ENCODE peak calls at places on chromosomes 12 and 14, in seven cellular contexts. D is HCT116, H is A549, T is HepG2, Y is IMR-90, U is H1, R is GM12878. K is an unnamed sample.
A peak's percentile ranks its signal among the peaks of the same experiment; 100 is the strongest.

GRCh38 chr12:22729898-22730443 is 105.0 kb downstream of the ETNK1 start:
- DNase-seq in R (no peak), U (no peak), H (no peak), Y (peak; percentile 80), D (no peak), T (no peak), K (no peak)

GRCh38 chr12:115691123-115691522 is 586.4 kb downstream of the MED13L start:
- DNase-seq in T (no peak), Y (no peak), H (no peak), R (no peak), U (no peak), D (peak; percentile 16), K (no peak)

GRCh38 chr12:14554281-14555008 is 13.2 kb downstream of the PLBD1 start:
- DNase-seq in R (no peak), Y (no peak), H (peak; percentile 42), U (no peak), T (no peak), D (peak; percentile 13), K (peak; percentile 44)

GRCh38 chr12:104317538-104318210 is 14.1 kb downstream of the EID3 start:
- DNase-seq in H (peak; percentile 41), R (no peak), D (no peak), U (no peak), Y (no peak), T (no peak), K (no peak)

GRCh38 chr12:112985655-112986290 is 7.5 kb downstream of the OAS2 start:
- DNase-seq in U (no peak), H (no peak), D (no peak), R (no peak), T (no peak), Y (no peak), K (no peak)

GRCh38 chr12:116138781-116139180 is 138.7 kb downstream of the MED13L start:
- DNase-seq in T (no peak), Y (no peak), H (no peak), U (no peak), R (no peak), D (no peak), K (no peak)

GRCh38 chr14:79702197-79702596 is 509.1 kb downstream of the DIO2 start:
- DNase-seq in Y (peak; percentile 57), D (no peak), H (no peak), U (no peak), R (no peak), T (no peak), K (no peak)

GRCh38 chr14:49173765-49174373 is 412.3 kb downstream of the RPS29 start:
- DNase-seq in H (peak; percentile 77), Y (peak; percentile 69), R (peak; percentile 27), U (peak; percentile 84), T (peak; percentile 63), D (peak; percentile 63), K (peak; percentile 17)

GRCh38 chr14:70788893-70789292 is 20.4 kb downstream of the MAP3K9 start:
- DNase-seq in R (no peak), H (no peak), T (no peak), U (no peak), Y (no peak), D (no peak), K (no peak)

GRCh38 chr12:6868211-6869048 is 1.1 kb downstream of the TPI1 start:
- DNase-seq in Y (peak; percentile 29), D (no peak), T (no peak), U (peak; percentile 52), H (no peak), R (no peak), K (peak; percentile 13)

GRCh38 chr12:76216585-76217472 is 131.4 kb downstream of the BBS10 start:
- DNase-seq in H (no peak), D (no peak), T (no peak), U (no peak), Y (no peak), R (no peak), K (no peak)

GRCh38 chr12:49091836-49092085 is 2.8 kb downstream of the DHH start:
- DNase-seq in H (no peak), T (no peak), R (no peak), Y (peak; percentile 43), U (no peak), D (no peak), K (no peak)

GRCh38 chr14:105136401-105137322 is 31.9 kb downstream of the JAG2 start:
- DNase-seq in U (peak; percentile 45), T (no peak), Y (no peak), R (no peak), D (no peak), H (no peak), K (no peak)

GRCh38 chr12:109696485-109697269 is 16.9 kb upstream of the FAM222A start:
- DNase-seq in U (no peak), H (no peak), T (peak; percentile 36), R (no peak), Y (peak; percentile 16), D (no peak), K (peak; percentile 50)

GRCh38 chr12:116591608-116592115 is 32.5 kb downstream of the MAP1LC3B2 start:
- DNase-seq in T (no peak), Y (peak; percentile 76), D (no peak), U (no peak), R (no peak), H (no peak), K (no peak)

GRCh38 chr14:103690332-103690731 is 24.9 kb downstream of the XRCC3 start:
- DNase-seq in D (no peak), R (no peak), T (no peak), U (no peak), H (no peak), Y (no peak), K (no peak)

GRCh38 chr12:130872179-130873096 is 572 bp downstream of the RAN start:
- DNase-seq in R (no peak), H (peak; percentile 46), Y (no peak), D (no peak), T (no peak), U (no peak), K (peak; percentile 84)

GRCh38 chr12:130668286-130669204 is 47.6 kb downstream of the RIMBP2 start:
- DNase-seq in U (no peak), D (no peak), H (no peak), T (no peak), Y (no peak), R (no peak), K (no peak)

GRCh38 chr14:72962829-72963312 is 36.6 kb downstream of the DCAF4 start:
- DNase-seq in U (peak; percentile 67), D (peak; percentile 92), R (no peak), H (peak; percentile 81), Y (peak; percentile 95), T (peak; percentile 48), K (peak; percentile 67)

GRCh38 chr12:111578276-111578970 is 20.7 kb downstream of the ATXN2 start:
- DNase-seq in T (peak; percentile 89), H (peak; percentile 78), Y (peak; percentile 91), R (no peak), U (no peak), D (no peak), K (peak; percentile 26)

GRCh38 chr12:132277961-132278360 is 51.4 kb downstream of the GALNT9 start:
- DNase-seq in D (no peak), T (no peak), U (no peak), H (no peak), Y (no peak), R (no peak), K (no peak)

GRCh38 chr14:103123128-103123633 is at the start of gene TNFAIP2:
- DNase-seq in U (peak; percentile 83), H (peak; percentile 68), D (no peak), T (no peak), Y (no peak), R (no peak), K (peak; percentile 69)

GRCh38 chr12:123655420-123655819 is 15.5 kb upstream of the TCTN2 start:
- DNase-seq in H (no peak), R (peak; percentile 48), T (no peak), D (no peak), Y (no peak), U (no peak), K (no peak)

GRCh38 chr14:73209943-73210342 is 27.4 kb upstream of the PAPLN start:
- DNase-seq in D (no peak), H (no peak), U (no peak), Y (peak; percentile 67), T (no peak), R (no peak), K (no peak)

GRCh38 chr14:89651805-89652204 is 234.8 kb upstream of the FOXN3 start:
- DNase-seq in Y (no peak), R (no peak), U (no peak), H (no peak), T (no peak), D (no peak), K (no peak)
- TF ChIP-seq CEBPB in Y (no peak), R (no peak), U (no peak), H (no peak), T (no peak), D (no peak), K (no peak)

DNA sequence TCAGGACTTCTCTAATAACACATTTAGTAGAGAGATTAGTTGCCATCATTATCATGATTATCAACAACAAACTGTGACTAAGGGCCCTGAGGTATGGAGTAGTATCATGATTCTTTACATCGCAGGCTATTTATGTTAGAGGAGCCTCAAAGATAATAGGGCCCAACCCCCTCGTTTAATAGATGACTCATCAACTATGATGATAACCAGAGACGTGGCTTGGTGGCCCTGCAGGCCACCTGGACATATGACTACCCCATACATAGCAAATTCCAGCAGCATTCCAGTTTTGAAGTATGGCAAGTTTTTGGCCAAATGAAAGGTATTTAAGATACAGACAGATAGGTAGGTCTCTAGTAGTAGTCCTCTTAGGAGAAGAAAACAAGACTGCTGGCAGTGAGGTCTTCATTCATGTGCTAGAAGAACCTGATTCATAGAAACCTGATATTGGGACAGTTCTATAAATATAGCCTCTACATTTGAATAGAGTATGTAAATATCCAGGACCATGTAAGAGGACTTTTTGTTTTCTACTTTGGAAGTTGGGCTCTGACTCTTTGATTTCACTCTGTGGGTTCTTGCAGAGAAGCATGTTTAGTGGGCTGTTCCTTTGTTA is 5.6 kb downstream of the RIC8B start:
- DNase-seq in H (peak; percentile 32), D (no peak), U (no peak), Y (peak; percentile 70), R (no peak), T (no peak), K (peak; percentile 71)
- TF ChIP-seq CEBPB in H (no peak), D (no peak), U (no peak), Y (no peak), R (no peak), T (no peak), K (no peak)

DNA sequence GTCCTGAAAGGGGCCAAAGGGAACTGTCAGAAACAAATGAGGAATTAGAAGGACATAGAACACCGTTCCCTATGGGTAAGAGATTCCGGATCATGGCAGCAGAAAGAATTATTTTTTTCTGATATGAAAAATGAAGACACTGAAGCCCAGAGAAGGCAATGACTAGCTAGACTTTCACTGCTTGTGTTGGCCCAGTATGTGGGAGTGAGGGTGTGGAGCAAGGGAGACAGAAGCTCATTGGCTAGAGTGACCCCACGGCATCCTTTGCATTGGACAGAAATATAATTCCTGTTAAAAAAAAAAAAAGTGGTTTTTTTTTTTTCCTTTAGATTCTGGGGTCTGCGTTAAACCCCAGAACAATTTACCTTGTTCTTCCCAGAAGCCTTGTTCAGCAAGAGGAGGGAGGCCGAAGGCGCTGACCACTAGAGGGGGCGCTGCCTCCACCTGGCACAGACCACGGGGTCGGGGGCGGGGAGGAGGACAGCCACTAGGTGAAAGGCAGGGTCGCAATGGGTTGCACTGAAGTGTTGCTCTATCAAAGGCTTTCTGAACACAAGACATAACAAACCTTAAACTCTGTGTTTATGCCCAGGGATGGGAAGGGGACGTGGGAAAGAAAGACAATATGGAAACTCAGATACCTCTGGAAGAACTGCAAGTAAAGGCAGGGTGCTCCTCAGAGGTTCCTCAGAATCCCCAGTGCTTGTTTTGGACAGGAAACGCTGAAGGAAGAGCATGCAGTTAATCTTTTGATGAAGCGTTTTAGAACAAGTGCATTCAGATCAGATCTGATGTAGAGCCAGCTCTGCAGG is 156.8 kb downstream of the KCNA5 start:
- DNase-seq in T (peak; percentile 18), U (peak; percentile 93), Y (peak; percentile 28), R (no peak), H (peak; percentile 39), D (peak; percentile 4), K (peak; percentile 74)
- TF ChIP-seq CEBPB in T (no peak), U (peak; percentile 17), Y (no peak), R (no peak), H (no peak), D (no peak), K (no peak)

GRCh38 chr14:75323571-75323970 is 44.9 kb downstream of the FOS start:
- DNase-seq in U (no peak), R (no peak), T (no peak), D (no peak), H (no peak), Y (peak; percentile 27), K (no peak)
- TF ChIP-seq CEBPB in U (no peak), R (no peak), T (no peak), D (no peak), H (no peak), Y (no peak), K (no peak)